ENCODE peak calls at places on chromosome 13, in ten cellular contexts. R is neural progenitor cell, Z is SK-N-SH, I is left lung, S is GM23338, O is upper lobe of left lung, L is adipocyte, T is spleen, E is RWPE2, F is astrocyte. U is an unnamed sample. For H3K4me1, the result is how much of the 10 kb centered on the place peaks cover.

GRCh38 chr13:56347014-56347413 is 793.7 kb upstream of the PRR20A start:
- DNase-seq in R (no peak), Z (no peak), I (no peak), S (no peak), O (no peak), L (no peak), T (no peak), E (no peak), F (no peak), U (no peak)

GRCh38 chr13:101453784-101454201 is 1.3 kb downstream of the ITGBL1 start:
- DNase-seq in R (no peak), Z (peak), I (peak), S (peak), O (peak), L (peak), T (no peak), E (peak), F (no peak), U (no peak)

GRCh38 chr13:113291997-113292862 is 4.8 kb upstream of the LAMP1 start:
- DNase-seq in R (peak), Z (peak), I (peak), S (peak), O (peak), L (peak), T (no peak), E (no peak), F (no peak), U (peak)

GRCh38 chr13:24900507-24900906 is 136.5 kb downstream of the RNF17 start:
- DNase-seq in R (no peak), Z (no peak), I (no peak), S (no peak), O (no peak), L (no peak), T (no peak), E (no peak), F (no peak), U (no peak)

GRCh38 chr13:21218351-21219043 is 42.0 kb downstream of the MRPL57 start:
- DNase-seq in R (no peak), Z (no peak), I (no peak), S (no peak), O (no peak), L (no peak), T (no peak), E (no peak), F (no peak), U (no peak)

GRCh38 chr13:34208326-34208725 is 390.4 kb downstream of the RFC3 start:
- DNase-seq in R (no peak), Z (no peak), I (no peak), S (no peak), O (no peak), L (peak), T (no peak), E (no peak), F (peak), U (no peak)

GRCh38 chr13:80196756-80197155 is 144.2 kb downstream of the SPRY2 start:
- DNase-seq in R (no peak), Z (no peak), I (no peak), S (no peak), O (no peak), L (no peak), T (no peak), E (no peak), F (no peak), U (no peak)

GRCh38 chr13:29861694-29862110 is 11.3 kb upstream of the UBL3 start:
- DNase-seq in R (no peak), Z (no peak), I (no peak), S (no peak), O (no peak), L (peak), T (no peak), E (no peak), F (peak), U (no peak)

GRCh38 chr13:96573563-96573962 is 420.7 kb downstream of the OXGR1 start:
- DNase-seq in R (no peak), Z (no peak), I (no peak), S (no peak), O (no peak), L (no peak), T (no peak), E (no peak), F (no peak), U (no peak)

GRCh38 chr13:114059946-114060860 is 72.2 kb downstream of the RASA3 start:
- DNase-seq in R (no peak), Z (no peak), I (peak), S (no peak), O (peak), L (no peak), T (no peak), E (no peak), F (no peak), U (no peak)

GRCh38 chr13:44955421-44955820 is 33.9 kb downstream of the NUFIP1 start:
- DNase-seq in R (peak), Z (no peak), I (no peak), S (no peak), O (no peak), L (no peak), T (no peak), E (no peak), F (no peak), U (no peak)

GRCh38 chr13:83515267-83515666 is 367.0 kb downstream of the SLITRK1 start:
- DNase-seq in R (no peak), Z (no peak), I (no peak), S (no peak), O (no peak), L (peak), T (no peak), E (no peak), F (peak), U (no peak)

GRCh38 chr13:94201022-94201421 is 278.5 kb downstream of the DCT start:
- DNase-seq in R (no peak), Z (no peak), I (no peak), S (no peak), O (no peak), L (no peak), T (no peak), E (no peak), F (no peak), U (no peak)

GRCh38 chr13:109157275-109157674 is 527.9 kb downstream of the MYO16 start:
- DNase-seq in R (peak), Z (no peak), I (no peak), S (peak), O (no peak), L (no peak), T (no peak), E (no peak), F (no peak), U (no peak)
- H3K4me1 ChIP-seq in R (under half), Z (under half), I (under half), S (under half), O (under half), L (under half), T (under half), E (half or more), F (under half), U (under half)

GRCh38 chr13:40345149-40345514 is 321.3 kb downstream of the FOXO1 start:
- DNase-seq in R (no peak), Z (no peak), I (no peak), S (no peak), O (no peak), L (no peak), T (no peak), E (no peak), F (no peak), U (no peak)
- H3K4me3 ChIP-seq in R (no peak), Z (no peak), I (no peak), S (no peak), O (no peak), L (no peak), T (no peak), E (no peak), F (no peak), U (no peak)

DNA sequence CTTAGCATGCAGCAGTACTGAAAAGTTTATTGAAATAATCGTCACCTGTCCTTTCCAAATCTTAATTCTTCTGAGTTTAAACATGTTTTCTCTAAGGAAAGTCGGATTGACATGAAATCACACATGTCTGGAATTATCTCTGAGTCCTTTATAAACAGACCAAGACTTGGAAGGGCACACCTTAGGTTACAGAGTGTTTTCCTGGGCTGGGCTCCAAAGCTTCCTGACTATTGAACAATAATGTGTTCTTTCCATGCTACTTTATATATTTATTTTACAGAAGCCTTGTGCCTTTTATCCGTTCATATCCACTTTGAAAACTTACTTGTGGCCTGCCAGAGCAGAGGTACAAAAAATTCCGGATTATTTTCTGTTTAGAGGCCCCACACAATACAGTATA is 52.1 kb downstream of the LRCH1 start:
- DNase-seq in R (no peak), Z (no peak), I (no peak), S (no peak), O (no peak), L (no peak), T (no peak), E (no peak), F (no peak), U (no peak)
- H3K4me1 ChIP-seq in R (under half), Z (under half), I (half or more), S (under half), O (half or more), L (under half), T (half or more), E (under half), F (under half), U (under half)

GRCh38 chr13:99313941-99314340 is 6.7 kb upstream of the GPR183 start:
- DNase-seq in R (no peak), Z (no peak), I (no peak), S (no peak), O (no peak), L (no peak), T (no peak), E (no peak), F (no peak), U (no peak)
- H3K4me3 ChIP-seq in R (no peak), Z (no peak), I (no peak), S (no peak), O (no peak), L (no peak), T (no peak), E (no peak), F (no peak), U (no peak)

GRCh38 chr13:91904005-91904404 is 505.6 kb downstream of the GPC5 start:
- DNase-seq in R (no peak), Z (no peak), I (no peak), S (no peak), O (no peak), L (no peak), T (no peak), E (no peak), F (no peak), U (no peak)
- H3K4me1 ChIP-seq in R (under half), Z (under half), I (under half), S (under half), O (under half), L (under half), T (under half), E (under half), F (under half), U (under half)

DNA sequence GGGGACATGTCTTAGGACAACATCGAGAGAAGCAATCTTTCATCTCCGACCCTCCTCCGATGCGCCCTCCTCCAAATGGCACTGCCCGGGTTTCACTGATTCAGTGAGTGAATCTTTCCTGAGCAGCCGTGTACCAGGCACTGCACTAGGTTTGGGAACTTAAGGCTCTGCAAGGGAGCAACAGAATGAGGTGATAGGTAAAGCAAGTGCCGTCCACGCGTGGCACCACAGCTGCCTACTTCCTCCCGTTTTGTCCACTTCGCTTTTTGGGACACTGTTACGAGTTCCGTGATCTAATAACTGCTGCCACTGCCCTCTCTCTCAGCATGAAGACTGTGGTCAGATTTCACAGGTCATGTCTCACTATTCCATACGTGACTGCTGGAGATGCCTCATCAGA is 131.0 kb downstream of the TEX29 start:
- DNase-seq in R (no peak), Z (no peak), I (no peak), S (no peak), O (no peak), L (no peak), T (no peak), E (no peak), F (no peak), U (no peak)
- H3K4me3 ChIP-seq in R (no peak), Z (no peak), I (no peak), S (no peak), O (no peak), L (no peak), T (no peak), E (no peak), F (no peak), U (no peak)

GRCh38 chr13:112074139-112074710 is 7.3 kb downstream of the SOX1 start:
- DNase-seq in R (peak), Z (no peak), I (no peak), S (no peak), O (no peak), L (no peak), T (no peak), E (no peak), F (no peak), U (no peak)
- H3K4me1 ChIP-seq in R (half or more), Z (under half), I (under half), S (under half), O (under half), L (under half), T (under half), E (under half), F (under half), U (under half)

GRCh38 chr13:26956532-26957142 is 196.1 kb upstream of the GPR12 start:
- DNase-seq in R (no peak), Z (no peak), I (no peak), S (no peak), O (no peak), L (no peak), T (no peak), E (no peak), F (no peak), U (peak)
- H3K4me3 ChIP-seq in R (no peak), Z (no peak), I (no peak), S (no peak), O (no peak), L (no peak), T (no peak), E (no peak), F (no peak), U (no peak)

GRCh38 chr13:99310382-99311031 is 3.3 kb upstream of the GPR183 start:
- DNase-seq in R (no peak), Z (peak), I (no peak), S (no peak), O (no peak), L (peak), T (no peak), E (no peak), F (peak), U (no peak)

GRCh38 chr13:99307648-99308339 is 595 bp upstream of the GPR183 start:
- DNase-seq in R (no peak), Z (no peak), I (no peak), S (no peak), O (no peak), L (peak), T (no peak), E (no peak), F (peak), U (peak)

GRCh38 chr13:99307247-99307646 is at the start of gene GPR183:
- DNase-seq in R (no peak), Z (no peak), I (no peak), S (no peak), O (no peak), L (peak), T (no peak), E (no peak), F (no peak), U (no peak)

GRCh38 chr13:99311137-99311536 is 3.9 kb upstream of the GPR183 start:
- DNase-seq in R (no peak), Z (no peak), I (no peak), S (peak), O (no peak), L (no peak), T (no peak), E (no peak), F (no peak), U (no peak)

GRCh38 chr13:99308481-99309087 is 1.4 kb upstream of the GPR183 start:
- DNase-seq in R (no peak), Z (no peak), I (no peak), S (no peak), O (no peak), L (peak), T (no peak), E (no peak), F (peak), U (no peak)
- H3K4me1 ChIP-seq in R (under half), Z (under half), I (half or more), S (under half), O (under half), L (half or more), T (under half), E (under half), F (under half), U (under half)

U was measured in SJCRH30.